ENCODE peak calls at places on chromosome 15, in nine cellular contexts. W is IMR-90, X is colonic mucosa, U is Caco-2, P is hepatocyte, Q is heart left ventricle, A is Karpas-422, F is PC-9, H is Peyer's patch. M is an unnamed sample.
A peak's percentile ranks its signal among the peaks of the same experiment; 100 is the strongest.

GRCh38 chr15:68806220-68807105 is 14.2 kb downstream of the ANP32A start:
- DNase-seq in A (no peak), P (no peak), H (no peak), U (no peak), X (no peak), Q (no peak), F (no peak), W (no peak), M (no peak)

GRCh38 chr15:25134546-25134945 is 179.8 kb downstream of the SNRPN start:
- DNase-seq in W (peak; percentile 14), U (no peak), A (peak; percentile 46), Q (no peak), P (peak; percentile 20), X (no peak), H (no peak), F (no peak), M (no peak)

GRCh38 chr15:28914483-28915023 is 28.8 kb downstream of the APBA2 start:
- DNase-seq in U (no peak), P (no peak), F (no peak), W (no peak), A (peak; percentile 5), Q (no peak), H (no peak), X (no peak), M (no peak)

GRCh38 chr15:73757571-73757970 is 4.4 kb upstream of the INSYN1 start:
- DNase-seq in W (no peak), X (no peak), H (no peak), P (no peak), A (no peak), F (no peak), U (no peak), Q (no peak), M (no peak)

GRCh38 chr15:55574096-55574495 is 14.0 kb downstream of the PYGO1 start:
- DNase-seq in F (no peak), P (no peak), H (no peak), X (no peak), W (no peak), Q (no peak), U (no peak), A (no peak), M (no peak)

GRCh38 chr15:101162701-101163483 is 89.0 kb downstream of the CHSY1 start:
- DNase-seq in X (no peak), Q (peak; percentile 93), H (no peak), A (no peak), P (peak; percentile 43), F (no peak), W (no peak), U (no peak), M (peak; percentile 92)

GRCh38 chr15:58966698-58967097 is 20.8 kb upstream of the RNF111 start:
- DNase-seq in A (no peak), P (no peak), U (no peak), F (no peak), H (no peak), W (peak; percentile 59), Q (no peak), X (no peak), M (no peak)

GRCh38 chr15:61226313-61227250 is 2.5 kb downstream of the RORA start:
- DNase-seq in X (no peak), Q (no peak), F (no peak), U (no peak), W (peak; percentile 6), H (no peak), A (no peak), P (no peak), M (no peak)

GRCh38 chr15:58864602-58865419 is 68.7 kb downstream of the SLTM start:
- DNase-seq in A (no peak), W (no peak), P (peak; percentile 56), X (peak; percentile 42), U (no peak), Q (peak; percentile 67), F (peak; percentile 54), H (peak; percentile 63), M (peak; percentile 90)

GRCh38 chr15:48592221-48592731 is 53.2 kb downstream of the FBN1 start:
- DNase-seq in H (no peak), U (no peak), X (no peak), W (peak; percentile 94), Q (no peak), P (peak; percentile 25), A (no peak), F (no peak), M (no peak)

GRCh38 chr15:29124581-29125381 is 144.8 kb downstream of the NSMCE3 start:
- DNase-seq in W (peak; percentile 12), H (no peak), Q (peak; percentile 15), F (no peak), X (no peak), P (no peak), U (no peak), A (no peak), M (no peak)

GRCh38 chr15:76057332-76058000 is 2.3 kb upstream of the TMEM266 start:
- DNase-seq in A (peak; percentile 81), P (peak; percentile 68), X (peak; percentile 33), Q (no peak), F (peak; percentile 15), W (peak; percentile 22), U (no peak), H (no peak), M (no peak)

GRCh38 chr15:27842526-27842925 is 256.6 kb downstream of the OCA2 start:
- DNase-seq in H (no peak), A (no peak), W (no peak), Q (no peak), X (no peak), P (no peak), F (no peak), U (no peak), M (no peak)

GRCh38 chr15:76954744-76955143 is 23.2 kb downstream of the RCN2 start:
- DNase-seq in U (no peak), H (no peak), F (no peak), W (peak; percentile 13), X (no peak), P (no peak), A (no peak), Q (no peak), M (no peak)

GRCh38 chr15:27399236-27399635 is 428.3 kb downstream of the GABRG3 start:
- DNase-seq in F (no peak), P (no peak), H (no peak), A (no peak), X (no peak), Q (no peak), W (no peak), U (no peak), M (no peak)

GRCh38 chr15:79595995-79596622 is 164.0 kb downstream of the MINAR1 start:
- DNase-seq in W (peak; percentile 74), U (peak; percentile 83), Q (no peak), F (peak; percentile 55), A (peak; percentile 98), H (no peak), P (peak; percentile 92), X (peak; percentile 67), M (peak; percentile 24)

GRCh38 chr15:38533926-38534325 is 30.7 kb downstream of the RASGRP1 start:
- DNase-seq in A (no peak), Q (no peak), P (no peak), H (no peak), F (no peak), W (no peak), U (no peak), X (no peak), M (no peak)

GRCh38 chr15:38530113-38530512 is 34.5 kb downstream of the RASGRP1 start:
- DNase-seq in U (no peak), Q (no peak), A (no peak), P (no peak), H (no peak), F (no peak), W (no peak), X (no peak), M (no peak)

GRCh38 chr15:38532728-38533127 is 31.9 kb downstream of the RASGRP1 start:
- DNase-seq in X (no peak), U (no peak), Q (no peak), A (no peak), F (no peak), P (no peak), W (no peak), H (no peak), M (no peak)

GRCh38 chr15:38533416-38533915 is 31.1 kb downstream of the RASGRP1 start:
- DNase-seq in Q (no peak), U (no peak), X (no peak), P (no peak), W (no peak), F (no peak), H (no peak), A (no peak), M (no peak)

DNA sequence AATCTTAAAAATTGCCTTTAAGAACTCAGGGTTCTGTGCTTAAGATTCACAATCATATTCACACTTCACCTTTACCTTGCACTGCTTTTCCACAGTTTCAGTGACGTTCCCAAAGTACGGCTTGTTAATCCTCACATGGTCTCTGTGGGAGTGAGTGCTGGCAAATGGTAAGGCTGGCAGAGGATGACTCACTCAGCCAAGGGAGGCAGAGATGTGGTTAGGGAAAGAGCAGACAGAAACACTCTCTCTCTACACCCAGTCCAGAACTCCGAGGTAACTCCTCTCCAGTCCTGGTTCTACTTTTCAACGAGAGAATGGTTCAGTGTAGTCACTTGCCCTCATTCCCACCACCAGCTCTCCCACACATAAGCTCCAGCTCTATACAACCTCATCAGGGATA is 33.1 kb downstream of the RASGRP1 start:
- DNase-seq in A (no peak), F (peak; percentile 25), Q (no peak), P (no peak), H (no peak), X (no peak), U (no peak), W (peak; percentile 47), M (no peak)
- H3K4me1 ChIP-seq in A (peaks cover 32% of the 10 kb centered on the region), F (no peaks in the 10 kb centered on the region), Q (no peaks in the 10 kb centered on the region), P (no peaks in the 10 kb centered on the region), H (no peaks in the 10 kb centered on the region), X (no peaks in the 10 kb centered on the region), U (no peaks in the 10 kb centered on the region), W (peaks cover 14% of the 10 kb centered on the region), M (peaks cover 1% of the 10 kb centered on the region)

GRCh38 chr15:34726407-34727100 is 28.2 kb downstream of the GJD2 start:
- DNase-seq in U (no peak), F (no peak), X (no peak), H (no peak), A (no peak), Q (no peak), W (peak; percentile 41), P (no peak), M (no peak)
- H3K4me1 ChIP-seq in U (no peaks in the 10 kb centered on the region), F (no peaks in the 10 kb centered on the region), X (no peaks in the 10 kb centered on the region), H (no peaks in the 10 kb centered on the region), A (no peaks in the 10 kb centered on the region), Q (no peaks in the 10 kb centered on the region), W (peaks cover 11% of the 10 kb centered on the region), P (peaks cover 11% of the 10 kb centered on the region), M (peaks cover 3% of the 10 kb centered on the region)

DNA sequence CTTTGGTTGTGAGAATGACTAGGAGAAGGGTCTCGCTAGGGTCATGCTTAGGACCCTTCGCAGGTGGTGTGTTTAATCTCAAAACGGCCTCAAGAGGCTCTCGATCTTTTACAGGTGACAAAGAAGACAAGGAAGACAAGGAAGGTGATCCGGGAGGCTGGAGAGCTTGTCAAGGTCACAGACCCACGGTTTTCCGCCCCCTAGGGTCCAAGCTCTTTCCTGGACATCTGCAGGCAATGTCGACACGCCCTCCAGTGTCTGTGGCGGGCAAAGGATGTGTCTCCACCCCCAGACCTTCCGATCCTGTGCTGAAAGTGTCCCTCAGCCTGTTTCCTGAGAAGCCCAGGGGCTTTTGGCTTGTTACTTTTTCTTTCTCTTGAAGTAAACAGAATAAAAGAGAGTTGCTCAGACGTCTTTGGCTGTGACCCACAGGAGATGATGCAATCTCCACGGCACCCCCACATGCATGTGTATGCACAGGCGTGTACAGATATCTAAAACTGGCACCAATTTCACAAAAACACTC is 108.7 kb downstream of the KLF13 start:
- DNase-seq in A (peak; percentile 84), U (peak; percentile 85), X (peak; percentile 87), H (peak; percentile 79), W (peak; percentile 72), Q (peak; percentile 90), P (peak; percentile 80), F (peak; percentile 5), M (peak; percentile 93)
- H3K4me1 ChIP-seq in A (peaks cover 26% of the 10 kb centered on the region), U (no peaks in the 10 kb centered on the region), X (peaks cover 6% of the 10 kb centered on the region), H (peaks cover 25% of the 10 kb centered on the region), W (peaks cover 14% of the 10 kb centered on the region), Q (peaks cover 15% of the 10 kb centered on the region), P (peaks cover 9% of the 10 kb centered on the region), F (no peaks in the 10 kb centered on the region), M (peaks cover 4% of the 10 kb centered on the region)

GRCh38 chr15:70250208-70251201 is 152.8 kb upstream of the TLE3 start:
- DNase-seq in X (no peak), W (no peak), Q (no peak), U (no peak), A (no peak), P (no peak), F (no peak), H (no peak), M (no peak)
- H3K4me1 ChIP-seq in X (no peaks in the 10 kb centered on the region), W (no peaks in the 10 kb centered on the region), Q (no peaks in the 10 kb centered on the region), U (peaks cover 13% of the 10 kb centered on the region), A (peaks cover 6% of the 10 kb centered on the region), P (peaks cover 7% of the 10 kb centered on the region), F (peaks cover 20% of the 10 kb centered on the region), H (peaks cover 15% of the 10 kb centered on the region), M (no peaks in the 10 kb centered on the region)